ENCODE peak calls at places on chromosomes 4 and X, in five cellular contexts. Z is NCI-H748 treated with DMSO at 0.1 percent for 48 hours, Y is LoVo, J is amniotic stem cell, P is left lung. I is an unnamed sample.

GRCh38 chr4:8886625-8887406 is 15.2 kb upstream of the HMX1 start:
- DNase-seq in P (no peak), Z (no peak), J (no peak), Y (no peak), I (no peak)

GRCh38 chr4:159941076-159941475 is 838.2 kb downstream of the RAPGEF2 start:
- DNase-seq in J (no peak), Y (no peak), P (no peak), Z (no peak), I (no peak)

GRCh38 chr4:38131371-38132139 is 171.4 kb downstream of the PTTG2 start:
- DNase-seq in Y (no peak), Z (no peak), J (no peak), P (no peak), I (no peak)

GRCh38 chrX:53184836-53185235 is 40.2 kb downstream of the KDM5C start:
- DNase-seq in P (no peak), Y (no peak), Z (no peak), J (no peak), I (no peak)

GRCh38 chr4:2843023-2843908 is at the start of gene ADD1:
- DNase-seq in J (peak; percentile 66), P (peak; percentile 92), Z (peak; percentile 1), Y (peak; percentile 88), I (peak; percentile 96)

GRCh38 chr4:32519060-32519459 is 1798.9 kb downstream of the PCDH7 start:
- DNase-seq in Z (no peak), Y (no peak), J (no peak), P (no peak), I (no peak)

GRCh38 chr4:150720973-150721518 is 139.1 kb downstream of the MAB21L2 start:
- DNase-seq in Z (no peak), J (no peak), Y (no peak), P (no peak), I (no peak)

GRCh38 chrX:125205918-125206665 is 113.6 kb upstream of the TEX13C start:
- DNase-seq in Y (no peak), Z (peak; percentile 55), P (no peak), J (no peak), I (no peak)

GRCh38 chrX:22296871-22297270 is 24.2 kb downstream of the CBLL2 start:
- DNase-seq in P (no peak), Z (no peak), J (no peak), Y (no peak), I (no peak)

GRCh38 chrX:12360389-12360788 is 222.1 kb downstream of the FRMPD4 start:
- DNase-seq in Y (no peak), Z (no peak), P (no peak), J (peak; percentile 12), I (no peak)

GRCh38 chrX:104376937-104377336 is 122.2 kb upstream of the ESX1 start:
- DNase-seq in Z (no peak), J (no peak), Y (no peak), P (no peak), I (no peak)

GRCh38 chr4:7652906-7653305 is 218.2 kb upstream of the PSAPL1 start:
- DNase-seq in Z (no peak), J (no peak), P (no peak), Y (no peak), I (no peak)

GRCh38 chr4:105471566-105472176 is 2.2 kb downstream of the PPA2 start:
- DNase-seq in J (peak; percentile 51), Z (peak; percentile 67), P (peak; percentile 70), Y (peak; percentile 68), I (peak; percentile 83)

GRCh38 chr4:4763815-4764202 is 95.7 kb upstream of the MSX1 start:
- DNase-seq in Y (no peak), Z (no peak), J (no peak), P (no peak), I (no peak)

GRCh38 chrX:11386001-11386523 is 92.8 kb downstream of the AMELX start:
- DNase-seq in Y (no peak), P (no peak), J (peak; percentile 21), Z (no peak), I (no peak)

GRCh38 chr4:83644677-83645639 is 109.0 kb downstream of the GPAT3 start:
- DNase-seq in Z (peak; percentile 58), Y (peak; percentile 63), P (no peak), J (no peak), I (peak; percentile 72)

GRCh38 chr4:151561551-151562256 is 152.7 kb downstream of the FHIP1A start:
- DNase-seq in Y (no peak), J (no peak), Z (no peak), P (no peak), I (no peak)

GRCh38 chrX:40949071-40949470 is 136.2 kb upstream of the USP9X start:
- DNase-seq in Z (no peak), Y (no peak), P (no peak), J (no peak), I (no peak)

GRCh38 chrX:40855411-40855810 is 120.1 kb upstream of the MED14 start:
- DNase-seq in Y (no peak), P (no peak), Z (no peak), J (no peak), I (peak; percentile 28)

GRCh38 chr4:140078366-140078765 is 75.6 kb downstream of the MAML3 start:
- DNase-seq in J (no peak), Z (no peak), Y (no peak), P (no peak), I (no peak)

GRCh38 chrX:133265331-133265730 is 47.2 kb upstream of the TFDP3 start:
- DNase-seq in Z (no peak), J (no peak), P (no peak), Y (no peak), I (no peak)

GRCh38 chr4:23844961-23845360 is 44.9 kb downstream of the PPARGC1A start:
- DNase-seq in Z (no peak), P (no peak), Y (no peak), J (no peak), I (no peak)

GRCh38 chr4:83356899-83357661 is 22.4 kb upstream of the HPSE start:
- DNase-seq in P (no peak), Y (peak; percentile 75), Z (no peak), J (peak; percentile 71), I (peak; percentile 72)

GRCh38 chr4:181150173-181150572 is 1093.0 kb upstream of the TENM3 start:
- DNase-seq in J (no peak), Y (no peak), Z (peak; percentile 1), P (no peak), I (no peak)

GRCh38 chr4:57231781-57232180 is 121.6 kb upstream of the IGFBP7 start:
- DNase-seq in J (no peak), Y (no peak), P (no peak), Z (no peak), I (no peak)

GRCh38 chr4:54566608-54567007 is 91.1 kb upstream of the KIT start:
- DNase-seq in Z (no peak), J (no peak), P (no peak), Y (no peak), I (no peak)

GRCh38 chr4:80374180-80374579 is 38.6 kb downstream of the CFAP299 start:
- DNase-seq in Y (no peak), J (no peak), Z (no peak), P (no peak), I (no peak)

I was measured in dermis microvascular lymphatic vessel endothelial cell.